ENCODE peak calls at places on chromosome 19, in seven cellular contexts. U is stomach, R is heart right ventricle, P is ovary, X is brain microvascular endothelial cell, M is breast epithelium, H is left ventricle myocardium inferior. I is an unnamed sample. For H3K36me3, the result is how much of the 10 kb centered on the place peaks cover.

GRCh38 chr19:8423821-8424223 is 10.7 kb downstream of the MARCHF2 start:
- DNase-seq in H (peak), R (peak), P (peak), M (peak), X (peak), U (peak), I (peak)

GRCh38 chr19:58228584-58229254 is at the start of gene ZNF544:
- DNase-seq in M (peak), R (peak), X (peak), U (peak), H (peak), P (peak), I (peak)

GRCh38 chr19:21434516-21434915 is 37.6 kb downstream of the ZNF493 start:
- DNase-seq in H (no peak), R (no peak), U (no peak), X (no peak), M (no peak), P (no peak), I (no peak)

GRCh38 chr19:55647732-55648656 is at the start of gene CCDC106:
- DNase-seq in M (no peak), H (peak), U (peak), P (peak), X (peak), R (peak), I (no peak)

GRCh38 chr19:30968210-30968609 is 381.0 kb downstream of the TSHZ3 start:
- DNase-seq in M (no peak), H (no peak), P (no peak), R (no peak), X (no peak), U (no peak), I (no peak)

GRCh38 chr19:29662604-29663404 is 2.5 kb upstream of the PLEKHF1 start:
- DNase-seq in R (peak), U (peak), P (peak), X (peak), H (peak), M (peak), I (peak)

GRCh38 chr19:29247912-29248311 is 35.0 kb upstream of the UQCRFS1 start:
- DNase-seq in R (no peak), H (no peak), U (no peak), P (no peak), M (no peak), X (no peak), I (no peak)

GRCh38 chr19:1873524-1874473 is 10.4 kb upstream of the KLF16 start:
- DNase-seq in X (no peak), P (peak), U (peak), H (peak), M (peak), R (peak), I (no peak)

GRCh38 chr19:29672319-29672932 is 7.2 kb downstream of the PLEKHF1 start:
- DNase-seq in X (no peak), P (no peak), R (no peak), H (no peak), U (no peak), M (peak), I (no peak)

GRCh38 chr19:2507109-2507508 is 31.2 kb downstream of the GADD45B start:
- DNase-seq in M (peak), R (no peak), X (peak), H (no peak), U (peak), P (no peak), I (no peak)

GRCh38 chr19:14369399-14370168 is 11.7 kb upstream of the ADGRE5 start:
- DNase-seq in R (no peak), M (no peak), H (no peak), P (no peak), X (peak), U (no peak), I (no peak)

GRCh38 chr19:7869453-7869909 is 4.7 kb downstream of the PRR36 start:
- DNase-seq in P (peak), U (peak), M (peak), X (no peak), R (peak), H (peak), I (no peak)

GRCh38 chr19:13623686-13624405 is 117.6 kb upstream of the CACNA1A start:
- DNase-seq in X (no peak), M (peak), R (no peak), P (no peak), H (no peak), U (no peak), I (no peak)

GRCh38 chr19:8208119-8208709 is 956 bp upstream of the CERS4 start:
- DNase-seq in U (peak), P (no peak), X (no peak), R (peak), M (no peak), H (peak), I (no peak)

GRCh38 chr19:15112385-15112784 is 5.2 kb downstream of the SYDE1 start:
- DNase-seq in X (no peak), M (no peak), H (no peak), P (no peak), U (no peak), R (no peak), I (no peak)

GRCh38 chr19:53908106-53908932 is 759 bp upstream of the CACNG7 start:
- DNase-seq in R (peak), P (peak), U (peak), X (peak), H (no peak), M (no peak), I (no peak)

GRCh38 chr19:41352609-41353465 is 885 bp downstream of the TGFB1 start:
- DNase-seq in U (peak), M (no peak), P (peak), R (peak), X (peak), H (peak), I (no peak)

GRCh38 chr19:17555929-17556813 is 722 bp downstream of the COLGALT1 start:
- DNase-seq in R (peak), M (no peak), P (peak), H (peak), X (peak), U (peak), I (no peak)

GRCh38 chr19:2290441-2291184 is 8.6 kb upstream of the PEAK3 start:
- DNase-seq in P (no peak), X (no peak), U (no peak), R (no peak), H (no peak), M (no peak), I (no peak)

GRCh38 chr19:7658219-7658686 is 10.6 kb upstream of the RETN start:
- DNase-seq in P (no peak), M (no peak), X (no peak), U (no peak), H (no peak), R (no peak), I (no peak)

GRCh38 chr19:39759457-39760184 is 19.0 kb upstream of the LEUTX start:
- DNase-seq in U (no peak), H (no peak), R (no peak), X (no peak), M (no peak), P (no peak), I (no peak)

GRCh38 chr19:7199613-7200533 is 94.3 kb downstream of the INSR start:
- DNase-seq in M (no peak), P (no peak), R (no peak), U (peak), X (no peak), H (no peak), I (no peak)

GRCh38 chr19:28793391-28794168 is 419.4 kb downstream of the UQCRFS1 start:
- DNase-seq in R (no peak), P (no peak), X (no peak), M (no peak), H (peak), U (no peak), I (no peak)

GRCh38 chr19:3346677-3347353 is 19.6 kb upstream of the NFIC start:
- DNase-seq in M (peak), X (no peak), U (peak), H (peak), R (peak), P (peak), I (no peak)

GRCh38 chr19:29871143-29871542 is 59.4 kb downstream of the CCNE1 start:
- DNase-seq in P (no peak), U (no peak), X (no peak), M (no peak), R (no peak), H (no peak), I (no peak)

DNA sequence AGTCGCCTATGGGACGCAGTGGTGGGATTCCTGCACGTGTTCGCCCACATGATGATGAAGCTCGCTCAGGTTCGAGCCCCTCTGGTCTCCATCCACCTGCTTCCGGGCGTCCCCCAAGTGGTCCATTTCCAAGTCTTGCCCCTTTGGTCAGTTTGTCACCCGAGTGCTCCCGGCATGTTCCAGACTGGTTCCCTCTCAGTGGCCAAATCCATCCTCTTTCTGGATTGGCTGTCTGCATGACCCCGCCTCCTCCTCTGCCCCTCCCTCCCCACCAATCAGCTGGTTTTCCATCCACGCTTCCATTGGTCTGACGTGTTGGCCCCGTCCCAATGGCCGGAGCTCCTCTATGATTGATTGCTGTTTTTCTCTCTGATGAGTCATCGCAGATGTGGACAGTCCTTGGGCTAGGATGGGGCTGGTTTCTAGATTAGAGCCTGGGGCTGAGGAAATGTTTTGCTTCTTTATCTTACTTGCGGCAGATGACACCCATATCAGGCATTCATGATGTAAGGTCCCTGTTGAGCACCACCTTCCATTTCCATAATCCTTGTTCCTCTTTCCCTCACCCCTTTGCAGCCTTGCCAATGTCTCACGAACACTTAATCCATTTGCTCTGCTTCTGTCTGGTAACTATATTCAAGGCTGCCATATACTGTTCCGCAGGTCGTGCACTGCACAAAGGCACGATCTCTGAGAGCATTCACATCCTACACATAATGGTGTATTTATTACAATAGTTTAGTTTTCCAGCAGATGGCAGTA is 73.8 kb downstream of the MAP4K1 start:
- DNase-seq in X (peak), P (peak), M (no peak), U (peak), H (peak), R (peak), I (peak)
- TF ChIP-seq CTCF in X (no peak), P (peak), M (no peak), U (no peak), H (peak), R (peak), I (peak)

GRCh38 chr19:27673986-27674385 is 1539.0 kb downstream of the UQCRFS1 start:
- DNase-seq in P (no peak), R (no peak), U (no peak), M (no peak), X (no peak), H (no peak), I (no peak)

GRCh38 chr19:27676334-27676733 is 1536.6 kb downstream of the UQCRFS1 start:
- DNase-seq in X (no peak), M (no peak), H (no peak), R (no peak), P (no peak), U (no peak), I (no peak)

GRCh38 chr19:27674701-27675100 is 1538.2 kb downstream of the UQCRFS1 start:
- DNase-seq in R (no peak), M (no peak), U (peak), X (no peak), H (no peak), P (no peak), I (no peak)

GRCh38 chr19:27676877-27677276 is 1536.1 kb downstream of the UQCRFS1 start:
- DNase-seq in R (no peak), U (no peak), X (no peak), M (no peak), H (no peak), P (no peak), I (no peak)

DNA sequence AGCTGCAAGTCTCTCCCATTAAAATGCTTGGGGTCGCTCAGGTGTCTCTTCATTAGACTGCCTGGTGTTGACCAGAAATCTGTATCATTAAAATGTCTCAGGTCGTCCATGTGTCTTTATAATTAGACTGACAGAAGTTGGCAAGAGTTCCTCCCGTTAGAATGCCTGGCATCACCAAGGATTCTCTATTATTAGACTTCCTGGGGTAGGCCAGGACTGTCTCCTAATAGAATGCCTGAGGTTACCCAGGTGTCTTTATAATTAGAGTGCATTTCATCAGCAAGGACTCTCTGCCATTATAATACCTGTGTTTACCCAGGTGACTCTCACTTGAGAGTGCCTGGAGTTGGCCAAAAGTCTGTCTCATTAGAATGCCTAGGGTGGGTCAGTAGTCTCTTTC is 1537.2 kb downstream of the UQCRFS1 start:
- DNase-seq in H (no peak), P (no peak), U (no peak), R (no peak), X (no peak), M (no peak), I (no peak)
- H3K36me3 ChIP-seq in H (under half), P (under half), U (under half), R (under half), X (under half), M (under half), I (under half)

GRCh38 chr19:44747739-44748425 is 626 bp upstream of the BCL3 start:
- DNase-seq in P (peak), X (no peak), R (peak), M (no peak), U (peak), H (peak), I (no peak)

GRCh38 chr19:44746616-44746945 is 1.9 kb upstream of the BCL3 start:
- DNase-seq in R (no peak), X (no peak), H (no peak), U (no peak), P (no peak), M (no peak), I (no peak)

GRCh38 chr19:44745386-44745831 is 3.1 kb upstream of the BCL3 start:
- DNase-seq in P (peak), R (peak), X (no peak), U (peak), M (peak), H (peak), I (no peak)

GRCh38 chr19:44746946-44747738 is 1.4 kb upstream of the BCL3 start:
- DNase-seq in R (peak), U (peak), H (peak), M (peak), P (peak), X (peak), I (peak)

GRCh38 chr19:44745887-44746600 is 2.5 kb upstream of the BCL3 start:
- DNase-seq in H (no peak), R (no peak), M (no peak), X (no peak), U (no peak), P (no peak), I (no peak)
- H3K27ac ChIP-seq in H (peak), R (peak), M (peak), X (no peak), U (peak), P (peak), I (peak)

GRCh38 chr19:51809787-51810186 is 14.8 kb downstream of the FPR3 start:
- DNase-seq in X (no peak), P (no peak), R (no peak), M (no peak), H (no peak), U (no peak), I (no peak)

GRCh38 chr19:51807925-51808324 is 13.0 kb downstream of the FPR3 start:
- DNase-seq in H (no peak), U (no peak), X (no peak), P (no peak), R (no peak), M (no peak), I (no peak)

GRCh38 chr19:51810228-51810627 is 15.3 kb downstream of the FPR3 start:
- DNase-seq in M (no peak), X (no peak), P (no peak), U (no peak), R (no peak), H (no peak), I (no peak)

GRCh38 chr19:51807111-51807701 is 12.2 kb downstream of the FPR3 start:
- DNase-seq in X (peak), P (no peak), M (no peak), H (no peak), U (no peak), R (no peak), I (no peak)

GRCh38 chr19:51808333-51808986 is 13.5 kb downstream of the FPR3 start:
- DNase-seq in R (no peak), U (no peak), P (no peak), X (no peak), M (no peak), H (no peak), I (no peak)
- TF ChIP-seq CTCF in R (peak), U (no peak), P (no peak), X (no peak), M (no peak), H (peak), I (no peak)

GRCh38 chr19:12077375-12077774 is 12.8 kb downstream of the ZNF844 start:
- DNase-seq in U (no peak), P (no peak), M (no peak), X (no peak), H (no peak), R (no peak), I (no peak)

DNA sequence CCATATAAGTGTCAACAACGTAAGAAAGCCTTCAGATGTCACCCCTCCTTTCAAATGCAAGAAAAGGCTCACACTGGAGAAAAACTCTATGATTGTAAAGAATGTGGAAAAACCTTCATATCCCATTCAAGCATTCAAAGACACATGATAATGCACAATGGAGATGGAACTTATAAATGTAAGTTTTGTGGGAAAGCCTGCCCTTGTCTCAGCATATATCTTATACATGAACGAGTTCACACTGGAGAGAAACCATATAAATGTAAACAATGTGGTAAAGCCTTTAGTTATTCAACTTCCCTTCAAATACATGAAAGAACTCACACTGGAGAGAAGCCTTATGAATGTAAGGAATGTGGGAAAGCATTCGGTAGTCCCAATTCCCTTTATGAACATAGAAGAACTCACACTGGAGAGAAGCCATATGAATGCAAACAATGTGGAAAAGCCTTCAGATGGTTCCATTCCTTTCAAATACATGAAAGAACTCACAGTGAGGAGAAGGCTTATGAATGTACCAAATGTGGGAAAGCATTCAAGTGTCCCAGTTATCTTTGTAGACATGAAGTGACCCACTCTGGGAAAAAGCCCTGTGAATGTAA is 11.1 kb downstream of the ZNF844 start:
- DNase-seq in X (no peak), M (no peak), P (no peak), U (no peak), R (no peak), H (no peak), I (no peak)
- H3K36me3 ChIP-seq in X (under half), M (under half), P (under half), U (half or more), R (half or more), H (half or more), I (half or more)

DNA sequence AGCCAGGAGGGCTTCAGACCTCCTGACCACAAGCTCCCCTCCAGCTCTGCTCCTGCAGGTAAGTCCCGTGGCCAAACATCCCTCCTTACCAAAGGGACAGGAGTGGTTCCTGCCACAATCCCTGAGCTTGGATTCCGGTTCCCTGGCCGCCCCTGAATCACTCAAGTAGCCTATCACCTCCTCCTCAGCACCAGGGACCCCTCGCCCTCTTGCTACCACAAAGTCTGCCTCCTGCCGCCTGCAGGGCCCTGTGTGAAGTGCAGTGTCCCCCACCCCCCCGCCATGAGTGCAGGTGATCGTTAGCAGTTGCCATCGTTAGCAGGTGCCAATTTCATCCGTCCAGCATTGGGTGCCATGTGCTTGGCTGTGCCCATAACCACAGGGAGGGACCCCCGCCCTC is 40.8 kb upstream of the RANBP3 start:
- DNase-seq in P (no peak), U (no peak), X (no peak), H (no peak), M (no peak), R (no peak), I (no peak)
- H3K27ac ChIP-seq in P (no peak), U (no peak), X (no peak), H (no peak), M (no peak), R (no peak), I (no peak)

GRCh38 chr19:33997690-33998089 is 174.6 kb upstream of the LSM14A start:
- DNase-seq in H (no peak), X (no peak), P (no peak), U (no peak), M (no peak), R (no peak), I (no peak)
- TF ChIP-seq CTCF in H (peak), X (peak), P (no peak), U (no peak), M (no peak), R (no peak), I (no peak)

GRCh38 chr19:52410276-52410675 is 12.6 kb downstream of the ZNF528 start:
- DNase-seq in P (no peak), X (no peak), M (no peak), R (no peak), U (no peak), H (no peak), I (no peak)
- H3K36me3 ChIP-seq in P (under half), X (under half), M (half or more), R (half or more), U (half or more), H (half or more), I (half or more)

GRCh38 chr19:10013316-10013715 is at the start of gene RDH8:
- DNase-seq in X (no peak), P (no peak), M (no peak), H (no peak), R (no peak), U (no peak), I (no peak)

GRCh38 chr19:10010939-10011338 is 635 bp upstream of the COL5A3 start:
- DNase-seq in H (no peak), R (no peak), P (no peak), U (no peak), M (no peak), X (no peak), I (no peak)

GRCh38 chr19:10013834-10014618 is 743 bp downstream of the RDH8 start:
- DNase-seq in M (no peak), R (no peak), P (no peak), X (no peak), H (no peak), U (no peak), I (no peak)

GRCh38 chr19:10010247-10010691 is at the start of gene COL5A3:
- DNase-seq in M (no peak), H (peak), U (peak), P (peak), X (no peak), R (peak), I (no peak)

GRCh38 chr19:10011974-10012373 is 1.3 kb upstream of the RDH8 start:
- DNase-seq in H (no peak), U (no peak), M (no peak), P (no peak), R (no peak), X (no peak), I (no peak)
- H3K27ac ChIP-seq in H (peak), U (no peak), M (no peak), P (no peak), R (no peak), X (no peak), I (no peak)